ENCODE peak calls at places on chromosomes 11 and 22, in seven cellular contexts. One of them, this sample, is unnamed.

GRCh38 chr11:116072776-116073175 is 568.6 kb upstream of the CADM1 start:
- DNase-seq in neural crest cell: peak; percentile 46
- DNase-seq in transverse colon: no peak
- DNase-seq in osteocyte: no peak
- DNase-seq in kidney: no peak
- DNase-seq in AG09309: no peak
- DNase-seq in IMR-90: no peak
- DNase-seq in this sample: no peak

GRCh38 chr11:100929377-100929776 is 200.2 kb downstream of the PGR start:
- DNase-seq in neural crest cell: no peak
- DNase-seq in transverse colon: no peak
- DNase-seq in osteocyte: no peak
- DNase-seq in kidney: no peak
- DNase-seq in AG09309: no peak
- DNase-seq in IMR-90: peak; percentile 81
- DNase-seq in this sample: no peak

GRCh38 chr11:111537336-111537860 is 3.1 kb upstream of the LAYN start:
- DNase-seq in neural crest cell: no peak
- DNase-seq in transverse colon: no peak
- DNase-seq in osteocyte: no peak
- DNase-seq in kidney: no peak
- DNase-seq in AG09309: no peak
- DNase-seq in IMR-90: no peak
- DNase-seq in this sample: no peak

GRCh38 chr11:13114566-13115465 is 105.7 kb downstream of the RASSF10 start:
- DNase-seq in neural crest cell: peak; percentile 41
- DNase-seq in transverse colon: peak; percentile 26
- DNase-seq in osteocyte: no peak
- DNase-seq in kidney: no peak
- DNase-seq in AG09309: no peak
- DNase-seq in IMR-90: no peak
- DNase-seq in this sample: no peak

GRCh38 chr11:15841898-15842297 is 514.4 kb downstream of the SOX6 start:
- DNase-seq in neural crest cell: no peak
- DNase-seq in transverse colon: peak; percentile 28
- DNase-seq in osteocyte: no peak
- DNase-seq in kidney: no peak
- DNase-seq in AG09309: no peak
- DNase-seq in IMR-90: no peak
- DNase-seq in this sample: no peak

GRCh38 chr11:118084247-118084646 is 2.5 kb downstream of the SMIM35 start:
- DNase-seq in neural crest cell: no peak
- DNase-seq in transverse colon: peak; percentile 48
- DNase-seq in osteocyte: no peak
- DNase-seq in kidney: no peak
- DNase-seq in AG09309: peak; percentile 14
- DNase-seq in IMR-90: no peak
- DNase-seq in this sample: no peak

GRCh38 chr11:32870676-32871075 is 21.9 kb upstream of the QSER1 start:
- DNase-seq in neural crest cell: no peak
- DNase-seq in transverse colon: no peak
- DNase-seq in osteocyte: no peak
- DNase-seq in kidney: no peak
- DNase-seq in AG09309: no peak
- DNase-seq in IMR-90: no peak
- DNase-seq in this sample: no peak

GRCh38 chr11:5234390-5234834 is at the start of gene HBD:
- DNase-seq in neural crest cell: no peak
- DNase-seq in transverse colon: no peak
- DNase-seq in osteocyte: no peak
- DNase-seq in kidney: no peak
- DNase-seq in AG09309: no peak
- DNase-seq in IMR-90: peak; percentile 61
- DNase-seq in this sample: no peak

GRCh38 chr11:115459563-115459962 is 44.7 kb downstream of the CADM1 start:
- DNase-seq in neural crest cell: no peak
- DNase-seq in transverse colon: no peak
- DNase-seq in osteocyte: no peak
- DNase-seq in kidney: no peak
- DNase-seq in AG09309: peak; percentile 10
- DNase-seq in IMR-90: peak; percentile 78
- DNase-seq in this sample: no peak

GRCh38 chr22:19127329-19128008 is 3.6 kb upstream of the TSSK2 start:
- DNase-seq in neural crest cell: no peak
- DNase-seq in transverse colon: peak; percentile 35
- DNase-seq in osteocyte: no peak
- DNase-seq in kidney: peak; percentile 57
- DNase-seq in AG09309: no peak
- DNase-seq in IMR-90: no peak
- DNase-seq in this sample: no peak

GRCh38 chr11:115501895-115502589 is 2.2 kb downstream of the CADM1 start:
- DNase-seq in neural crest cell: no peak
- DNase-seq in transverse colon: no peak
- DNase-seq in osteocyte: no peak
- DNase-seq in kidney: no peak
- DNase-seq in AG09309: no peak
- DNase-seq in IMR-90: peak; percentile 21
- DNase-seq in this sample: no peak

GRCh38 chr11:43868852-43869567 is 11.6 kb upstream of the ALKBH3 start:
- DNase-seq in neural crest cell: no peak
- DNase-seq in transverse colon: no peak
- DNase-seq in osteocyte: no peak
- DNase-seq in kidney: no peak
- DNase-seq in AG09309: peak; percentile 70
- DNase-seq in IMR-90: peak; percentile 80
- DNase-seq in this sample: no peak

GRCh38 chr11:2518112-2518982 is 73.5 kb downstream of the KCNQ1 start:
- DNase-seq in neural crest cell: no peak
- DNase-seq in transverse colon: peak; percentile 6
- DNase-seq in osteocyte: peak; percentile 83
- DNase-seq in kidney: peak; percentile 45
- DNase-seq in AG09309: no peak
- DNase-seq in IMR-90: no peak
- DNase-seq in this sample: peak; percentile 63

GRCh38 chr22:22111267-22111751 is 128.7 kb upstream of the TOP3B start:
- DNase-seq in neural crest cell: no peak
- DNase-seq in transverse colon: no peak
- DNase-seq in osteocyte: peak; percentile 69
- DNase-seq in kidney: no peak
- DNase-seq in AG09309: no peak
- DNase-seq in IMR-90: peak; percentile 95
- DNase-seq in this sample: no peak

GRCh38 chr11:16860632-16861031 is 122.2 kb downstream of the C11orf58 start:
- DNase-seq in neural crest cell: no peak
- DNase-seq in transverse colon: no peak
- DNase-seq in osteocyte: no peak
- DNase-seq in kidney: no peak
- DNase-seq in AG09309: no peak
- DNase-seq in IMR-90: no peak
- DNase-seq in this sample: no peak

GRCh38 chr11:12126352-12127019 is 16.1 kb downstream of the MICAL2 start:
- DNase-seq in neural crest cell: no peak
- DNase-seq in transverse colon: no peak
- DNase-seq in osteocyte: no peak
- DNase-seq in kidney: no peak
- DNase-seq in AG09309: no peak
- DNase-seq in IMR-90: peak; percentile 93
- DNase-seq in this sample: no peak

GRCh38 chr11:8928981-8929615 is 3.6 kb downstream of the C11orf16 start:
- DNase-seq in neural crest cell: no peak
- DNase-seq in transverse colon: no peak
- DNase-seq in osteocyte: peak; percentile 48
- DNase-seq in kidney: no peak
- DNase-seq in AG09309: peak; percentile 32
- DNase-seq in IMR-90: peak; percentile 43
- DNase-seq in this sample: no peak

GRCh38 chr11:112655386-112655785 is 305.8 kb upstream of the NCAM1 start:
- DNase-seq in neural crest cell: no peak
- DNase-seq in transverse colon: peak; percentile 32
- DNase-seq in osteocyte: no peak
- DNase-seq in kidney: peak; percentile 92
- DNase-seq in AG09309: peak; percentile 86
- DNase-seq in IMR-90: peak; percentile 2
- DNase-seq in this sample: no peak

GRCh38 chr11:2185324-2186085 is 13.9 kb upstream of the TH start:
- DNase-seq in neural crest cell: no peak
- DNase-seq in transverse colon: no peak
- DNase-seq in osteocyte: no peak
- DNase-seq in kidney: no peak
- DNase-seq in AG09309: no peak
- DNase-seq in IMR-90: no peak
- DNase-seq in this sample: no peak

GRCh38 chr11:76592961-76593360 is 77.6 kb downstream of the LRRC32 start:
- DNase-seq in neural crest cell: no peak
- DNase-seq in transverse colon: peak; percentile 82
- DNase-seq in osteocyte: no peak
- DNase-seq in kidney: no peak
- DNase-seq in AG09309: no peak
- DNase-seq in IMR-90: no peak
- DNase-seq in this sample: no peak

GRCh38 chr22:47307326-47307725 is 544.9 kb downstream of the TBC1D22A start:
- DNase-seq in neural crest cell: no peak
- DNase-seq in transverse colon: no peak
- DNase-seq in osteocyte: peak; percentile 64
- DNase-seq in kidney: no peak
- DNase-seq in AG09309: no peak
- DNase-seq in IMR-90: peak; percentile 57
- DNase-seq in this sample: peak; percentile 22

GRCh38 chr22:43616645-43617044 is 195.5 kb downstream of the EFCAB6 start:
- DNase-seq in neural crest cell: no peak
- DNase-seq in transverse colon: peak; percentile 47
- DNase-seq in osteocyte: peak; percentile 34
- DNase-seq in kidney: no peak
- DNase-seq in AG09309: no peak
- DNase-seq in IMR-90: no peak
- DNase-seq in this sample: no peak
- TF ChIP-seq CTCF in neural crest cell: no peak
- TF ChIP-seq CTCF in transverse colon: no peak
- TF ChIP-seq CTCF in osteocyte: no peak
- TF ChIP-seq CTCF in kidney: no peak
- TF ChIP-seq CTCF in AG09309: no peak
- TF ChIP-seq CTCF in IMR-90: no peak
- TF ChIP-seq CTCF in this sample: no peak

GRCh38 chr22:41091139-41092022 is 1.0 kb upstream of the EP300 start:
- DNase-seq in neural crest cell: peak; percentile 99
- DNase-seq in transverse colon: peak; percentile 100
- DNase-seq in osteocyte: peak; percentile 100
- DNase-seq in kidney: peak; percentile 100
- DNase-seq in AG09309: peak; percentile 92
- DNase-seq in IMR-90: peak; percentile 98
- DNase-seq in this sample: peak; percentile 100

GRCh38 chr22:41092847-41093371 is 517 bp downstream of the EP300 start:
- DNase-seq in neural crest cell: no peak
- DNase-seq in transverse colon: peak; percentile 47
- DNase-seq in osteocyte: no peak
- DNase-seq in kidney: no peak
- DNase-seq in AG09309: no peak
- DNase-seq in IMR-90: peak; percentile 20
- DNase-seq in this sample: no peak

GRCh38 chr22:41096391-41096790 is 4.0 kb downstream of the EP300 start:
- DNase-seq in neural crest cell: no peak
- DNase-seq in transverse colon: no peak
- DNase-seq in osteocyte: no peak
- DNase-seq in kidney: no peak
- DNase-seq in AG09309: no peak
- DNase-seq in IMR-90: no peak
- DNase-seq in this sample: no peak

GRCh38 chr22:41094036-41094435 is 1.6 kb downstream of the EP300 start:
- DNase-seq in neural crest cell: no peak
- DNase-seq in transverse colon: peak; percentile 39
- DNase-seq in osteocyte: no peak
- DNase-seq in kidney: no peak
- DNase-seq in AG09309: no peak
- DNase-seq in IMR-90: peak; percentile 40
- DNase-seq in this sample: no peak

DNA sequence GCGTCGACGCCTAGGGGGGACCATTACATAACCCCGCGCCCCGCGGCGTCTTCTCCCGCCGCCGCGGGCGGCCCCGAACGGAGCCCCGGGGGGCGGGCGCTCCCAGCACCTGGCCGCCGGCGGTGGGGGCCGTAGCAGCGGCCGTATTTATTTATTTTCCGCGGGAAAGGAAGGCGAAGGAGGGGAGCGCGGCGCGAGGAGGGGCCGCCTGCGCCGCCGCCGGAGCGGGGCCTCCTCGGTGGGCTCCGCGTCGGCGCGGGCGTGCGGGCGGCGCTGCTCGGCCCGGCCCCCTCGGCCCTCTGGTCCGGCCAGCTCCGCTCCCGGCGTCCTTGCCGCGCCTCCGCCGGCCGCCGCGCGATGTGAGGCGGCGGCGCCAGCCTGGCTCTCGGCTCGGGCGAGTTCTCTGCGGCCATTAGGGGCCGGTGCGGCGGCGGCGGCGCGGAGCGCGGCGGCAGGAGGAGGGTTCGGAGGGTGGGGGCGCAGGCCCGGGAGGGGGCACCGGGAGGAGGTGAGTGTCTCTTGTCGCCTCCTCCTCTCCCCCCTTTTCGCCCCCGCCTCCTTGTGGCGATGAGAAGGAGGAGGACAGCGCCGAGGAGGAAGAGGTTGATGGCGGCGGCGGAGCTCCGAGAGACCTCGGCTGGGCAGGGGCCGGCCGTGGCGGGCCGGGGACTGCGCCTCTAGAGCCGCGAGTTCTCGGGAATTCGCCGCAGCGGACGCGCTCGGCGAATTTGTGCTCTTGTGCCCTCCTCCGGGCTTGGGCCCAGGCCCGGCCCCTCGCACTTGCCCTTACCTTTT is at the start of gene EP300:
- DNase-seq in neural crest cell: peak; percentile 56
- DNase-seq in transverse colon: peak; percentile 89
- DNase-seq in osteocyte: peak; percentile 90
- DNase-seq in kidney: peak; percentile 97
- DNase-seq in AG09309: peak; percentile 23
- DNase-seq in IMR-90: peak; percentile 68
- DNase-seq in this sample: peak; percentile 81
- TF ChIP-seq CTCF in neural crest cell: peak; percentile 44
- TF ChIP-seq CTCF in transverse colon: no peak
- TF ChIP-seq CTCF in osteocyte: peak; percentile 38
- TF ChIP-seq CTCF in kidney: no peak
- TF ChIP-seq CTCF in AG09309: peak; percentile 31
- TF ChIP-seq CTCF in IMR-90: peak; percentile 19
- TF ChIP-seq CTCF in this sample: peak; percentile 58

GRCh38 chr11:47248664-47249377 is at the start of gene ACP2:
- DNase-seq in neural crest cell: peak; percentile 84
- DNase-seq in transverse colon: peak; percentile 91
- DNase-seq in osteocyte: peak; percentile 94
- DNase-seq in kidney: peak; percentile 95
- DNase-seq in AG09309: no peak
- DNase-seq in IMR-90: peak; percentile 87
- DNase-seq in this sample: peak; percentile 90
- TF ChIP-seq CTCF in neural crest cell: peak; percentile 34
- TF ChIP-seq CTCF in transverse colon: no peak
- TF ChIP-seq CTCF in osteocyte: peak; percentile 33
- TF ChIP-seq CTCF in kidney: peak; percentile 15
- TF ChIP-seq CTCF in AG09309: peak; percentile 23
- TF ChIP-seq CTCF in IMR-90: peak; percentile 27
- TF ChIP-seq CTCF in this sample: peak; percentile 33

DNA sequence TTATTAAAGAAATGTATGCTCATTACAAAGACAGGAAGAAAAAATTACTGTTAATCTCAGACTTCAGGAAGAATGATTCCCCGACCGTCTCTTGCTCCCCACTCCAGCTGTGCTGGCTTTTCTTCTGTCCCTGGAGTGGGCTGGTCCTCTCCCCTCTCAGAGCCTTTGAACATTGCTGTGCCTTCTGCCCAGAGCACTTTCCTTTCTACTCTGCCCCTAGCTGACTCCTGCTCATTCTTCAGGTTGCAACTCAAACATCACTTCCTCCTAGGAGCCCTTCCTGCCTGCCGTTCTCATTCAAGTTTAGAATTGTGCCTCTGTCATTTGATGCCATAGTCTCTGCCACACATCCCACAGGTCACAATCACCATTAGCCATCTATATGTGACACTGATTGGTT is 329.5 kb downstream of the MIAT start:
- DNase-seq in neural crest cell: no peak
- DNase-seq in transverse colon: no peak
- DNase-seq in osteocyte: no peak
- DNase-seq in kidney: no peak
- DNase-seq in AG09309: no peak
- DNase-seq in IMR-90: no peak
- DNase-seq in this sample: no peak
- TF ChIP-seq CTCF in neural crest cell: no peak
- TF ChIP-seq CTCF in transverse colon: no peak
- TF ChIP-seq CTCF in osteocyte: no peak
- TF ChIP-seq CTCF in kidney: no peak
- TF ChIP-seq CTCF in AG09309: no peak
- TF ChIP-seq CTCF in IMR-90: no peak
- TF ChIP-seq CTCF in this sample: no peak

This sample was measured in type B pancreatic cell.